ENCODE peak calls at places on chromosomes 16 and 17, in five cellular contexts. R, C, L, Y and N are unnamed samples.

GRCh38 chr17:66142428-66142827 is 49.5 kb downstream of the CEP112 start:
- DNase-seq in R (no peak), C (no peak), L (no peak), Y (no peak), N (no peak)

GRCh38 chr16:57882797-57883196 is 80.5 kb upstream of the KIFC3 start:
- DNase-seq in R (no peak), C (no peak), L (no peak), Y (no peak), N (peak)

GRCh38 chr17:75159196-75160031 is 5.1 kb upstream of the JPT1 start:
- DNase-seq in R (no peak), C (peak), L (no peak), Y (no peak), N (no peak)

GRCh38 chr16:2773188-2773968 is 3.7 kb downstream of the ELOB start:
- DNase-seq in R (no peak), C (no peak), L (no peak), Y (no peak), N (no peak)

GRCh38 chr16:47142469-47143328 is 1.0 kb downstream of the NETO2 start:
- DNase-seq in R (peak), C (no peak), L (peak), Y (no peak), N (peak)

GRCh38 chr17:66805567-66805966 is 29.4 kb upstream of the CACNG5 start:
- DNase-seq in R (no peak), C (no peak), L (no peak), Y (no peak), N (no peak)

GRCh38 chr17:57454729-57455062 is 198.4 kb downstream of the MSI2 start:
- DNase-seq in R (no peak), C (no peak), L (no peak), Y (no peak), N (no peak)

GRCh38 chr16:85522842-85523601 is 90.1 kb upstream of the GSE1 start:
- DNase-seq in R (no peak), C (no peak), L (no peak), Y (peak), N (no peak)

GRCh38 chr16:81901483-81901882 is 109.8 kb downstream of the SDR42E1 start:
- DNase-seq in R (no peak), C (no peak), L (no peak), Y (no peak), N (no peak)

DNA sequence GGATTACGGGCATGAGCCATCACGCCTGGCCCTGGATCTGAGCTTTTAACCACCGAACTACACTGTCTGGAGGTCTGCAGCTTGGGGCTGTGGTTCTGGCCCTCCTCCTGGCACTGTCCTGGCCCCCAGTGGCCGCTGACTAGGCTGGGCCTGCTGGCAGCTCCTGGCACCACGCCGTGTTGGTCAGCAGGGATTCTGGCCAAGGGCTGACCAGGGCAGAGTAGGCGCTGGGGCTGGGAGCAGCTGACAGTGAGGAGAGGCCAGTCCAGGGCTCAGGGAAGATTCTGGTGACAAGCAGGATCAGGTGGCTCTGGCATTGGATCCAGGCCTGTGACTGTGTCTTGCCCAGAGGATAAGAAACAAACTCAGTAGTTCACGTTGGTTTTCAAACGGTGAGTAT is 14.6 kb downstream of the EEF2K start:
- DNase-seq in R (peak), C (no peak), L (peak), Y (peak), N (no peak)
- H3K27ac ChIP-seq in R (peak), C (no peak), L (peak), Y (peak), N (no peak)

DNA sequence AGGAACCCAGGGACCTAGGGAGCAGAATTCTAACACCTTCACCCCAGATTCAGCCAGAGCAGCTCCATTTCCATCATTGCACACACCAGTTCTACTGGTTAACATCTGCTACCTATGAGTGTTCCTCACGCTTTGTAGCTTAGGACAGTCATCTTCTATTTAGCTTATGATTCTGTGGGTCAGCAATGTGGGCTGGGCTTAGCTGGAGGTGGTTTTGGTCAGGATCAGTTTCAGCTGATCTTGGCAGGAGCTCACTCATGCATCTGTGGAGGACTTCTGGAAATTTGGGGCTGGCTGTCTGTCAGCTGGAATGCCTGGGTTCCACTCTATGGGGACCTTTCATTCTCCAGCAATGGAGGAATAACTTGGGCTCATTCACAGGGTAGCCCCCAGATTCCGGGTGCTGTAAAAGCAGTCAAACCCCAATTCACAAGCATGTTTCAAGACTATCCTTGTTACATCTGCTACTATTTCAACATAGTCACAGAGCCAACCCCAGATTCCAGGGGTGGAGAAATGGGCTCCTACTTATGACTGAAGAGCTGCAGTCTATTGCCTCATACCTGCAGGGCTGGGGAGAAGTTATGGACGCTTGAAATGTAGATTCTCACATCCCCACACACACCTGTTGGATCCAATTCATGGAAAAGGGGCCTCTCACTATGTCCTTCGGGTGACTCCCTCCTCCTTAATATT is 3.4 kb upstream of the HP start:
- DNase-seq in R (no peak), C (no peak), L (no peak), Y (no peak), N (no peak)
- H3K27ac ChIP-seq in R (no peak), C (no peak), L (no peak), Y (no peak), N (no peak)

GRCh38 chr17:83090424-83091256 is 11.2 kb downstream of the METRNL start:
- DNase-seq in R (no peak), C (no peak), L (no peak), Y (no peak), N (no peak)
- H3K27ac ChIP-seq in R (peak), C (no peak), L (no peak), Y (no peak), N (no peak)

GRCh38 chr17:4588862-4589625 is 4.7 kb downstream of the SMTNL2 start:
- DNase-seq in R (no peak), C (no peak), L (no peak), Y (no peak), N (no peak)
- H3K27ac ChIP-seq in R (no peak), C (no peak), L (no peak), Y (no peak), N (no peak)

GRCh38 chr16:366476-366875 is 3.9 kb downstream of the MRPL28 start:
- DNase-seq in R (no peak), C (no peak), L (no peak), Y (no peak), N (no peak)

GRCh38 chr16:363110-364090 is 6.9 kb downstream of the MRPL28 start:
- DNase-seq in R (no peak), C (no peak), L (no peak), Y (no peak), N (no peak)

GRCh38 chr16:361872-362701 is 8.3 kb downstream of the MRPL28 start:
- DNase-seq in R (peak), C (peak), L (peak), Y (peak), N (peak)

GRCh38 chr16:364595-365491 is 5.5 kb downstream of the MRPL28 start:
- DNase-seq in R (no peak), C (no peak), L (no peak), Y (no peak), N (no peak)

DNA sequence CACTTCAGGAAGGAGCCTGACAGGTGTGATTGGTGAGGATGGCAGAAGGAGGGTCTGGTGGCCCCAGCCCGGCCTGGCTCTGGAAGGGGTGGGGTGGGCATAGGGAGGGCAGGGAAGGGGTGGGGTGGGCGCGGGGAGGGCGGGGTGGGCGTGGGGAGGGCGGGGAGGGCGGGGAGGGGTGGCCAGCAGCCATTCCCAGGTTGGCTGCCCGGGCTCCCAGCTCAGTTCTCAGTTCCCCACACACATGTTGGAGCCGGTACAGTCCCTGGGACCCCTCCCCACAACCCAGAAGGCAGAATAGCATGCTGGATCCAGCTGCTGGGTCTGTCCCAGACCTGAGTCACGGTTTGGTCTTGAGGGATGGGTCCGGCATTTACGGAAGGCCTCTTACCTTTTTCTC is 6.2 kb downstream of the MRPL28 start:
- DNase-seq in R (no peak), C (no peak), L (no peak), Y (no peak), N (no peak)
- H3K27ac ChIP-seq in R (no peak), C (no peak), L (no peak), Y (no peak), N (no peak)